ENCODE peak calls at places on chromosomes 7 and 10, in six cellular contexts. K, U, B, H, J and P are unnamed samples.

GRCh38 chr7:41702635-41703371 is at the start of gene INHBA:
- DNase-seq in K (peak), U (no peak), B (no peak), H (peak), J (no peak), P (no peak)

GRCh38 chr7:99949645-99950228 is 20.3 kb upstream of the GJC3 start:
- DNase-seq in K (no peak), U (peak), B (no peak), H (peak), J (no peak), P (no peak)

GRCh38 chr7:51471199-51472016 is 154.8 kb upstream of the COBL start:
- DNase-seq in K (no peak), U (no peak), B (no peak), H (no peak), J (no peak), P (no peak)

GRCh38 chr7:16936626-16937422 is 55.0 kb upstream of the AGR3 start:
- DNase-seq in K (no peak), U (no peak), B (no peak), H (no peak), J (no peak), P (no peak)

GRCh38 chr7:38600746-38601145 is 30.4 kb downstream of the AMPH start:
- DNase-seq in K (no peak), U (no peak), B (no peak), H (no peak), J (no peak), P (no peak)

GRCh38 chr7:103934508-103934907 is 55.0 kb downstream of the RELN start:
- DNase-seq in K (no peak), U (no peak), B (no peak), H (no peak), J (no peak), P (no peak)

GRCh38 chr10:119113805-119114732 is 10.2 kb downstream of the DENND10 start:
- DNase-seq in K (peak), U (no peak), B (no peak), H (peak), J (peak), P (no peak)

GRCh38 chr10:74738052-74738451 is 88.3 kb upstream of the KAT6B start:
- DNase-seq in K (no peak), U (no peak), B (no peak), H (peak), J (peak), P (peak)

GRCh38 chr10:71618598-71618997 is 101.0 kb downstream of the C10orf105 start:
- DNase-seq in K (no peak), U (no peak), B (no peak), H (no peak), J (no peak), P (no peak)

GRCh38 chr10:114685456-114685855 is 27.4 kb upstream of the ABLIM1 start:
- DNase-seq in K (no peak), U (no peak), B (no peak), H (no peak), J (no peak), P (no peak)

GRCh38 chr7:23955145-23955544 is 245.1 kb downstream of the STK31 start:
- DNase-seq in K (peak), U (no peak), B (no peak), H (peak), J (no peak), P (no peak)

GRCh38 chr10:17816208-17816607 is 7.1 kb downstream of the MRC1 start:
- DNase-seq in K (no peak), U (no peak), B (no peak), H (no peak), J (no peak), P (no peak)

GRCh38 chr10:90447836-90448235 is 410.0 kb downstream of the HTR7 start:
- DNase-seq in K (no peak), U (no peak), B (no peak), H (no peak), J (no peak), P (no peak)

GRCh38 chr7:128435311-128435654 is 20.4 kb upstream of the HILPDA start:
- DNase-seq in K (no peak), U (no peak), B (no peak), H (no peak), J (no peak), P (no peak)

GRCh38 chr10:122471531-122472177 is 10.3 kb downstream of the HTRA1 start:
- DNase-seq in K (peak), U (no peak), B (no peak), H (peak), J (no peak), P (no peak)

GRCh38 chr7:30163231-30163894 is 28.6 kb downstream of the MTURN start:
- DNase-seq in K (peak), U (no peak), B (no peak), H (no peak), J (peak), P (peak)

GRCh38 chr10:120950103-120950561 is 99.0 kb downstream of the WDR11 start:
- DNase-seq in K (peak), U (no peak), B (no peak), H (peak), J (no peak), P (no peak)

GRCh38 chr10:11210211-11210922 is 192.7 kb downstream of the CELF2 start:
- DNase-seq in K (no peak), U (no peak), B (no peak), H (no peak), J (no peak), P (no peak)

GRCh38 chr7:58086871-58087535 is 637.0 kb downstream of the ZNF716 start:
- DNase-seq in K (no peak), U (no peak), B (no peak), H (no peak), J (no peak), P (no peak)

GRCh38 chr7:157602581-157602980 is 265.8 kb downstream of the DNAJB6 start:
- DNase-seq in K (no peak), U (no peak), B (no peak), H (no peak), J (no peak), P (no peak)

GRCh38 chr10:130352291-130352645 is 216.1 kb downstream of the GLRX3 start:
- DNase-seq in K (no peak), U (no peak), B (no peak), H (no peak), J (no peak), P (no peak)

GRCh38 chr7:1344981-1345701 is 112.5 kb downstream of the UNCX start:
- DNase-seq in K (no peak), U (no peak), B (no peak), H (no peak), J (no peak), P (no peak)

GRCh38 chr7:1341995-1342645 is 109.4 kb downstream of the UNCX start:
- DNase-seq in K (no peak), U (no peak), B (no peak), H (no peak), J (no peak), P (no peak)

GRCh38 chr7:1344421-1344820 is 111.7 kb downstream of the UNCX start:
- DNase-seq in K (no peak), U (no peak), B (no peak), H (no peak), J (no peak), P (no peak)

GRCh38 chr7:1341361-1341675 is 108.6 kb downstream of the UNCX start:
- DNase-seq in K (no peak), U (no peak), B (no peak), H (no peak), J (no peak), P (no peak)

GRCh38 chr7:1343551-1343950 is 110.9 kb downstream of the UNCX start:
- DNase-seq in K (no peak), U (no peak), B (no peak), H (no peak), J (no peak), P (no peak)
- H3K4me3 ChIP-seq in K (no peak), U (no peak), B (no peak), H (no peak), J (no peak), P (no peak)

GRCh38 chr7:77855371-77856083 is 57.0 kb downstream of the PHTF2 start:
- DNase-seq in K (no peak), U (no peak), B (no peak), H (peak), J (no peak), P (no peak)
- H3K4me3 ChIP-seq in K (no peak), U (no peak), B (no peak), H (no peak), J (no peak), P (no peak)

GRCh38 chr10:62005687-62006086 is 104.2 kb downstream of the ARID5B start:
- DNase-seq in K (no peak), U (no peak), B (no peak), H (no peak), J (no peak), P (no peak)
- H3K4me3 ChIP-seq in K (no peak), U (no peak), B (no peak), H (no peak), J (no peak), P (no peak)

DNA sequence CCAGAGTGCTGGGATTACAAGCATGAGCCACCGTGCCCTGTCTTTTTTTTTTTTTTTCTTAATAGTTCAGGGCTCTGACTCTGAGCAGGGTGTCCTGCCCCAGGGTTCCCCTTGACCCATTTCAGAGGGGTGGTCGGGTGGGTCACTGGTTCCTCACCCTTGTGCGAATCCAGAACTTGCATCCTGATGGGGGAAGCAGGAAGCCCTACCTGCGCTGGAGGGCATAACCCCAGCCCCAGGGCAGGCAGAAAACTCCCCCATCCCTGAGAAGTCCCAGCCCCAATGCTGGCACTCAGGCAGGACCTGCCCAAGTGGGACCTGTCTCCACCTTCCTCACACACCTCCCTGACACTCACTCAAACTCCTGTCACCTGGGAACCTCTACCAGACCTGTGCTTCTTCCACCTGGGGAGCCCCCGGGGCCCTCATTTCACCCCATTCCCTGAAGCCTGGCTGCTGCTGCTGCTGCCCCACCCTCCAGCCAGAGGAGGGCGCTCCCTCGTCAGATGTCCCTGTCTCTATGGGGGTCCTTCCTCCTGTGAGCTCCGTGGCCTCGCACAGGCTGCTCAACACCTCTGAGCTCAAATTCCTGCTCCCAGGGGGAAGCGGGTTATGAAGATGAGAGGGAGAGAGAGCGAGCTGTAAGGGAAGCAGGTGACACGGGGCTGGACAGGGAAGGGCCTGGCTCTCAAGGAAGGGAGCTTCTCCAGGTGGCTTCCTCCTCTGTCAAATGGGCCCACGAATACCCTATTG is 15.1 kb upstream of the ZNF273 start:
- DNase-seq in K (no peak), U (peak), B (no peak), H (no peak), J (no peak), P (no peak)
- H3K4me3 ChIP-seq in K (no peak), U (peak), B (peak), H (no peak), J (no peak), P (no peak)

GRCh38 chr7:105600720-105601550 is 19.6 kb upstream of the EFCAB10 start:
- DNase-seq in K (peak), U (no peak), B (no peak), H (no peak), J (no peak), P (no peak)

GRCh38 chr7:105594034-105594433 is 12.7 kb upstream of the EFCAB10 start:
- DNase-seq in K (no peak), U (no peak), B (no peak), H (no peak), J (no peak), P (no peak)

GRCh38 chr7:105599551-105599950 is 18.3 kb upstream of the EFCAB10 start:
- DNase-seq in K (no peak), U (no peak), B (no peak), H (no peak), J (no peak), P (no peak)

GRCh38 chr7:105591522-105591921 is 10.2 kb upstream of the EFCAB10 start:
- DNase-seq in K (no peak), U (no peak), B (no peak), H (no peak), J (no peak), P (no peak)

DNA sequence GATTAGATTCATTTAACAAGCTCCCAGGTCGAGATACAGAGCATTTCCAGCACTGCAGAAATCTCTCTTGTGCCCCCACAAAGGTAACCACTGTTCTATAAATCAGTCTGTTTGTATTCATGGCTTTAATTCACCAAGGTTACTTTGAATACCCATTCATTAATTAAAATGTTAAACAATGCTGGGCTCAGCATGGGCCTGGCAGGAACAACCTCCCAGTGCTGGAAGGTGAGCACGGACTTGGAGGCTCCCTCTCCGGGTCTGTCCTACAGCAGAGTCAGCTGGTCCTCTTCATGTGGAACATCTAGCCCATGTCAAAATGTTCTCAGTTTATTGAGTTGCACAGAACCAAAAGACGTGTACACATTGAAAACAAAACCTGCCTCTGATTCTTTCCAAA is 15.6 kb upstream of the EFCAB10 start:
- DNase-seq in K (no peak), U (no peak), B (no peak), H (no peak), J (no peak), P (no peak)
- H3K4me3 ChIP-seq in K (no peak), U (no peak), B (no peak), H (no peak), J (no peak), P (no peak)

GRCh38 chr7:155372782-155373358 is 75.2 kb downstream of the INSIG1 start:
- DNase-seq in K (no peak), U (no peak), B (no peak), H (no peak), J (no peak), P (no peak)

GRCh38 chr7:155371331-155371883 is 73.7 kb downstream of the INSIG1 start:
- DNase-seq in K (no peak), U (no peak), B (no peak), H (no peak), J (no peak), P (no peak)

GRCh38 chr7:155373359-155374273 is 75.9 kb downstream of the INSIG1 start:
- DNase-seq in K (no peak), U (no peak), B (no peak), H (peak), J (no peak), P (no peak)

GRCh38 chr7:155369766-155370165 is 72.1 kb downstream of the INSIG1 start:
- DNase-seq in K (no peak), U (no peak), B (no peak), H (no peak), J (no peak), P (no peak)

DNA sequence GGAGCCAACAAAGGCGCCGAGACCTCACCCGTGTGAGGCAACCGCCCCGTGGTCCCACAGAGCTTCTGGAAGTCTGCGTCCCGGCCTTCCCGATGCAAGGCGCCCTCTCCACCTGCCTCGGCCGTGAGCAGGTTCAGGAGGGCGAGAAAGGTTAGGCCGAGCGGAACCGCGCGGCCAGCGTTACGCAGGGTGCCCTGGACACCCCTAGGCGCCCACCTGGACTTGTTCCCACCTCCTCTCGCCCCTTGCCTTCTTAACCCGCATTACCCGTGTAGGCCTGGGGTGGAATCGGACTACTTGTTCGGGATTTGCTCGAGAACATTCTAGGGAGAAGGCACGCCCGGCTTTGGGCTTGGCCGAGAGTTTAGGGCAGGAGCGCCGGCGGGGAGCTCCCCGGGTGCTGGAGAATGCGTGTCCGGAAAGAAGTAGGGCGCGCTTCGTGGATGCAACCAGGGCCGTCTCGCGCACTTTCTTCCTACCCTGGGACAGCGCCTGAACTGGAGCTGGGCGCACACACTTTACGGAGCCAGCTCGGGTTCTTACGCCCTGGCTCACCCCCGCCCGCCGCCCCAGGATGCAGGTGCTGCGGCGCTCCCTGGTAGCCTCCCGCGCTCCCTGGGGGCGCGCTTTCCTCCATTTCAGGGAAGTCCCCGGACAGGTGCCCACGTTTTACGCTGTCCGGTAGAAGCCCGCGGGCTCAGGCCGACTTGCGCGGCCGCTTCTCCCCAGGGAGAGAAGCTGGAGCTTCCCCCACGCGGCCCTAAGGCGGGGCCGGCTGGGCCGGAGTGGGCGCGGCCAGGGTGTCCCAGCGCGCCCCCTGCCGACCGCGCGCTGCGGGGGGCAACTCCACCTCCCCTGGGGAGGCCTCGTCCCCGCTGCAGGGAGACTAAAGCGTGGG is 74.5 kb downstream of the INSIG1 start:
- DNase-seq in K (peak), U (no peak), B (no peak), H (no peak), J (no peak), P (no peak)
- H3K4me3 ChIP-seq in K (no peak), U (no peak), B (no peak), H (no peak), J (peak), P (no peak)